ENCODE peak calls at places on chromosomes 7 and 10, in six cellular contexts. N is fibroblast of lung, G is H1, D is IMR-90, F is neural progenitor cell, Y is mammary epithelial cell. S is an unnamed sample.

GRCh38 chr10:108544500-108545120 is 1378.7 kb downstream of the XPNPEP1 start:
- DNase-seq in N (peak; percentile 42), G (peak; percentile 23), D (peak; percentile 23), F (peak; percentile 83), Y (peak; percentile 36), S (no peak)

GRCh38 chr10:35998036-35998435 is 355.9 kb upstream of the FZD8 start:
- DNase-seq in N (no peak), G (no peak), D (no peak), F (no peak), Y (no peak), S (no peak)

GRCh38 chr7:121872831-121873764 is at the start of gene PTPRZ1:
- DNase-seq in N (peak; percentile 34), G (peak; percentile 23), D (peak; percentile 2), F (peak; percentile 95), Y (peak; percentile 42), S (no peak)

GRCh38 chr7:100093054-100093453 is 4.3 kb downstream of the COPS6 start:
- DNase-seq in N (no peak), G (no peak), D (no peak), F (no peak), Y (no peak), S (no peak)

GRCh38 chr7:99380823-99381663 is 6.5 kb downstream of the ARPC1B start:
- DNase-seq in N (no peak), G (no peak), D (no peak), F (no peak), Y (peak; percentile 30), S (no peak)

GRCh38 chr7:115825736-115826135 is 204.8 kb downstream of the TFEC start:
- DNase-seq in N (peak; percentile 53), G (no peak), D (peak; percentile 69), F (no peak), Y (no peak), S (no peak)

GRCh38 chr7:36639826-36640225 is 84.5 kb downstream of the AOAH start:
- DNase-seq in N (no peak), G (no peak), D (no peak), F (no peak), Y (no peak), S (no peak)

GRCh38 chr7:147311332-147311731 is 1194.7 kb downstream of the CNTNAP2 start:
- DNase-seq in N (no peak), G (no peak), D (no peak), F (no peak), Y (no peak), S (no peak)

GRCh38 chr7:25886387-25887240 is 265.4 kb upstream of the NFE2L3 start:
- DNase-seq in N (no peak), G (no peak), D (no peak), F (no peak), Y (no peak), S (no peak)

GRCh38 chr10:89468625-89469024 is 54.3 kb downstream of the IFIT5 start:
- DNase-seq in N (no peak), G (no peak), D (no peak), F (no peak), Y (no peak), S (no peak)

GRCh38 chr7:147197006-147197405 is 1080.4 kb downstream of the CNTNAP2 start:
- DNase-seq in N (no peak), G (no peak), D (no peak), F (no peak), Y (no peak), S (no peak)

GRCh38 chr7:108247646-108248045 is 117.5 kb upstream of the LAMB4 start:
- DNase-seq in N (peak; percentile 69), G (no peak), D (no peak), F (no peak), Y (peak; percentile 71), S (no peak)

GRCh38 chr10:122419016-122419415 is 35.4 kb upstream of the ARMS2 start:
- DNase-seq in N (no peak), G (no peak), D (no peak), F (no peak), Y (no peak), S (no peak)

GRCh38 chr10:113576853-113577252 is 24.0 kb downstream of the HABP2 start:
- DNase-seq in N (peak; percentile 21), G (no peak), D (peak; percentile 12), F (peak; percentile 67), Y (peak; percentile 11), S (no peak)

GRCh38 chr7:142873281-142873784 is 12.2 kb downstream of the TRPV6 start:
- DNase-seq in N (no peak), G (no peak), D (no peak), F (peak; percentile 26), Y (no peak), S (no peak)

GRCh38 chr10:11209810-11210141 is 192.1 kb downstream of the CELF2 start:
- DNase-seq in N (no peak), G (no peak), D (no peak), F (no peak), Y (no peak), S (no peak)

GRCh38 chr7:116630932-116631449 is 41.0 kb upstream of the MET start:
- DNase-seq in N (peak; percentile 94), G (no peak), D (peak; percentile 82), F (peak; percentile 26), Y (peak; percentile 100), S (peak; percentile 88)

DNA sequence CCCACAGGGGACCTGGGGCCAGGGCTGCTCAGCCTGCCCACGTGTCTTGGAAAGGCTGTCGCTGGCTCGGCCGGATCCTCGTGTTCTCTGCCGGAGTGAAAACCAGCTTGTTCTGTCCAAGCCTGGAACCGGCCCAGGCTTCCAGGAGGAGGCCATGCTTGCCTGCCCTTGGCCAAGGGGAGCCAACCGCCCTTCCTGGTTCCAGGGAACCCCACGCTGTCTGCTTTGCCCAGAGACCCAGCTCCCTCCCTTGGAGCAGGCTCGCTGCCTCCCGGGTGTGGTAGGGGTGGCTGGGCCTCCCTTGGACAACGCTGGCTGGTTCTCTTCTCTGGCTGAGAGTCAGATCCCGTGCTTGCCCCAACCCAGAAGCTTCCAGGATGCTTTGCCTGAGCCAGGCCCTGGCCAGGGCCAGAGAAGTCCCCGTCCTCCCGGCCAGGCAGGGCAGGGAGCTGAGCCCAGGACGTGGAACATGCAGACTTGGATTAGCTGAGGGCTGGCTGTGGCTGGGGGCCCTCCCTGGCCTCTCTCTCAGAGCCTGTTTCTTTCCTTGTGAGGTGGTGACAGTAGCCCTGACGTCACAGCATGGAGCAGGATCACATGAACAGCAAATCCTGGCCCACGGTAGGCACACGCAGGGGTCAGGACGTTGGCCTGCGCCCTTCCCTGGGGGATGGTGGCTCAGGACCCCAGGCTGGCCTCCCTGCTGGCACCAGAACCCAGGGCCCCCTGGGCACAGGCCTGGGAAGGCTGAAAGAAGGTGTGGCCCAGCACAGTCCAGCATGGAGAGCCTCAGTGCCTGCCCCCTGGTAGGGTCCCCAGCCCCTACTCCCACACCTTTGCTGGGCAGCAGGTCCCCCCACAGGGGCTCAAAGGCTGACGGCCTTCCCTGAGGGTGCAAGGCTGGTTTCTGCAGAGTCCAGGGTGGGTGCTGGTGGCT is 67.5 kb downstream of the PWWP2B start:
- DNase-seq in N (no peak), G (no peak), D (no peak), F (no peak), Y (no peak), S (no peak)
- H2AFZ ChIP-seq in N (peak overlapping the region; percentile 50), G (no peak overlapping the region), D (peak overlapping the region; percentile 80), F (no peak overlapping the region), Y (peak overlapping the region; percentile 59), S (no peak overlapping the region)

GRCh38 chr7:127751062-127751722 is 99.2 kb downstream of the SND1 start:
- DNase-seq in N (peak; percentile 97), G (no peak), D (peak; percentile 89), F (peak; percentile 62), Y (peak; percentile 46), S (no peak)

GRCh38 chr7:127741764-127742375 is 89.9 kb downstream of the SND1 start:
- DNase-seq in N (no peak), G (no peak), D (no peak), F (no peak), Y (no peak), S (no peak)

GRCh38 chr7:127745445-127745844 is 93.5 kb downstream of the SND1 start:
- DNase-seq in N (no peak), G (no peak), D (no peak), F (no peak), Y (peak; percentile 17), S (no peak)
- H3K4me1 ChIP-seq in N (no peaks in the 10 kb centered on the region), G (peaks cover 28% of the 10 kb centered on the region), D (no peaks in the 10 kb centered on the region), F (peaks cover 34% of the 10 kb centered on the region), Y (no peaks in the 10 kb centered on the region), S (no peaks in the 10 kb centered on the region)

DNA sequence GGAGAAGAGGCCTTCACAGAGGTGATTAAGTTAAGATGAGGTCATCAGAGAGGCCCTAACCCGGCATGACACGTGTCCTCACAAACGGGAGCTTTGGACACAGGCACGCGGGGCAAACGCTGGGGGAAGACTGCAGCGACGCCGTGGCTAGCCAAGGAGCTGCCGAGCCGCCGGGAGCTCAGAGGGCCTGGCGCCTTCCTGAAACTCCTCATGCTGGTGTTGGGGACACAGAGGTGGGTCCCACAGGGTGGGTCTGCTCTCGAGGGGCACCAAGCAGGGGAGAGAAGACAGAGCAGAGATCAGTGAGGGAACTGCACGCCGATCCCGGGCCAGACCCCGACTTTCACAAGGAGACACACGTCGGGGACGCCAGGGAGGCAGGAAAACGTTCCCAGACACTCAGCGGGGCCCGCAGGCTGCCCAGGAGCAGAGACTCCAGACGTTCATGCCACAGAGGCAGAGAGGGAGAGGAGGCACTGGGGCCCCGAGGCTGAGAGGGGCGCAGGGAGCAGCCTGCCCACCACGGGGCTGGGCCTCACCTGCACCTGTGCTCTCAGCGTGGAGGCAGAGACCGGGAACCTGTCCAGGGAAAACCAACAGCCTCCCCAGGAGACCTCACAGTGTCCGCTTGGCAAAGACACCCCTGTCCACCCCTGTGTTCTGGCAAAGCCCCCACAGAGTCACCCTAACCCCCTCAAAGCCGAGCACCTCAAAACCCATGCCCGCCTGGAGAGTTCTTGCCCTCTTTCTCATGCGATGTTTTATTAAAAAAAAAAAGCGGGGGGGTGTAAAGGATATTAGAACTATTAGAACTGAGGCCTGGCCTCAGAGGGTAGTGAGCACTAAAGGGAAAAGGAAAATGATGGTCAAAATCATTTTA is 103.8 kb downstream of the PDGFA start:
- DNase-seq in N (no peak), G (no peak), D (no peak), F (no peak), Y (no peak), S (no peak)
- H3K9me3 ChIP-seq in N (no peaks in the 10 kb centered on the region), G (peaks cover 12% of the 10 kb centered on the region), D (peaks cover 12% of the 10 kb centered on the region), F (no peaks in the 10 kb centered on the region), Y (peaks cover 16% of the 10 kb centered on the region), S (peaks cover 10% of the 10 kb centered on the region)

GRCh38 chr10:13338337-13339128 is 9.6 kb downstream of the SEPHS1 start:
- DNase-seq in N (peak; percentile 24), G (no peak), D (peak; percentile 52), F (no peak), Y (no peak), S (no peak)

GRCh38 chr10:13337128-13337826 is 10.8 kb downstream of the SEPHS1 start:
- DNase-seq in N (no peak), G (no peak), D (no peak), F (no peak), Y (no peak), S (no peak)

GRCh38 chr10:13337827-13338196 is 10.3 kb downstream of the SEPHS1 start:
- DNase-seq in N (no peak), G (no peak), D (no peak), F (no peak), Y (no peak), S (no peak)

GRCh38 chr10:13340626-13341370 is 7.3 kb downstream of the SEPHS1 start:
- DNase-seq in N (no peak), G (no peak), D (no peak), F (no peak), Y (no peak), S (no peak)

DNA sequence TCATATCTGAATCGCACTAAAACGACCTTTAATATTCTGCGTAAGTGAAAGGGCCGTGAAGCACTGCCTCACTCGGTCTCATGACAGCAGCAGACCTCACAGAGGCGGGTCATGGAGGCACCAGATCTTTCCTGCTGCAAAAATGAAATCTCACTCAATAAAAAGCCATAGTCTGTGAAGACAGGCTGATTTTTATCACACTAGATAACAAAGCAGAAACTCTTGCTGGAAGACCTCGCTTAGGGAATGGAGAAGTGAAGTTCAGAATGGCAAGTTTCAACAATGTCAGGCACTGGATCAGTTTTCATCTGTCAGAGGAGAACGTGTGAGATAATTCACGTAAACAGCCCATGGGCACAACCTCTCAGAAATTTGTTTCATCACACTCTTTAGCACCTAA is 8.0 kb downstream of the SEPHS1 start:
- DNase-seq in N (no peak), G (no peak), D (no peak), F (no peak), Y (no peak), S (no peak)
- H2AFZ ChIP-seq in N (no peak overlapping the region), G (no peak overlapping the region), D (no peak overlapping the region), F (no peak overlapping the region), Y (no peak overlapping the region), S (no peak overlapping the region)

S was measured in keratinocyte.